ENCODE peak calls at places on chromosomes 7 and 10, in ten cellular contexts. L is sigmoid colon; Z is CD8-positive, alpha-beta memory T cell; P is tibial artery; K is hepatocyte; D is cardiac muscle cell; H is transverse colon; O is mammary epithelial cell; A is right lobe of liver; B is CD4-positive, CD25-positive, alpha-beta regulatory T cell. N is an unnamed sample. For H3K4me1 and H3K36me3, the result is how much of the 10 kb centered on the place peaks cover.

GRCh38 chr10:26441491-26442214 is 3.5 kb downstream of the APBB1IP start:
- DNase-seq in L (no peak), Z (no peak), P (no peak), K (no peak), D (no peak), H (no peak), O (no peak), A (no peak), B (peak), N (no peak)

GRCh38 chr10:88080213-88080612 is 216.8 kb downstream of the PTEN start:
- DNase-seq in L (no peak), Z (no peak), P (no peak), K (peak), D (peak), H (no peak), O (no peak), A (no peak), B (no peak), N (no peak)

GRCh38 chr10:113268186-113268585 is 284.7 kb upstream of the HABP2 start:
- DNase-seq in L (no peak), Z (no peak), P (no peak), K (no peak), D (no peak), H (no peak), O (no peak), A (no peak), B (no peak), N (no peak)

GRCh38 chr10:68562666-68563522 is 2.8 kb downstream of the TET1 start:
- DNase-seq in L (no peak), Z (no peak), P (no peak), K (peak), D (peak), H (no peak), O (no peak), A (no peak), B (no peak), N (peak)

GRCh38 chr10:35409094-35409582 is 72.8 kb downstream of the CCNY start:
- DNase-seq in L (peak), Z (no peak), P (peak), K (no peak), D (no peak), H (no peak), O (peak), A (no peak), B (no peak), N (no peak)

GRCh38 chr7:18045171-18045570 is 17.5 kb upstream of the PRPS1L1 start:
- DNase-seq in L (no peak), Z (no peak), P (no peak), K (no peak), D (no peak), H (no peak), O (no peak), A (no peak), B (no peak), N (no peak)

GRCh38 chr10:63467833-63468232 is 2.1 kb upstream of the JMJD1C start:
- DNase-seq in L (no peak), Z (no peak), P (no peak), K (no peak), D (no peak), H (no peak), O (no peak), A (no peak), B (no peak), N (no peak)

GRCh38 chr10:522350-522749 is 167.1 kb downstream of the DIP2C start:
- DNase-seq in L (peak), Z (no peak), P (no peak), K (no peak), D (no peak), H (no peak), O (no peak), A (peak), B (no peak), N (no peak)

GRCh38 chr10:74373059-74373458 is 222.0 kb downstream of the ADK start:
- DNase-seq in L (no peak), Z (no peak), P (no peak), K (no peak), D (no peak), H (no peak), O (no peak), A (no peak), B (no peak), N (no peak)

GRCh38 chr10:75042292-75042974 is 69.0 kb upstream of the SAMD8 start:
- DNase-seq in L (peak), Z (no peak), P (no peak), K (no peak), D (peak), H (no peak), O (peak), A (no peak), B (no peak), N (no peak)

GRCh38 chr7:53422291-53422690 is 386.9 kb downstream of the POM121L12 start:
- DNase-seq in L (no peak), Z (no peak), P (no peak), K (no peak), D (no peak), H (no peak), O (no peak), A (no peak), B (no peak), N (no peak)

GRCh38 chr7:152081088-152081487 is 55.6 kb downstream of the GALNT11 start:
- DNase-seq in L (no peak), Z (no peak), P (no peak), K (peak), D (no peak), H (no peak), O (peak), A (no peak), B (no peak), N (peak)

GRCh38 chr7:65225422-65226006 is 148.1 kb upstream of the ZNF92 start:
- DNase-seq in L (no peak), Z (no peak), P (no peak), K (no peak), D (no peak), H (no peak), O (no peak), A (no peak), B (no peak), N (no peak)

GRCh38 chr7:135644154-135644553 is 18.2 kb upstream of the STMP1 start:
- DNase-seq in L (no peak), Z (no peak), P (no peak), K (no peak), D (no peak), H (no peak), O (no peak), A (no peak), B (no peak), N (no peak)

GRCh38 chr10:132279873-132280645 is 27.7 kb downstream of the STK32C start:
- DNase-seq in L (no peak), Z (no peak), P (no peak), K (no peak), D (no peak), H (no peak), O (no peak), A (peak), B (no peak), N (no peak)

GRCh38 chr10:4074559-4075407 is 289.8 kb upstream of the KLF6 start:
- DNase-seq in L (no peak), Z (no peak), P (no peak), K (no peak), D (no peak), H (no peak), O (peak), A (no peak), B (no peak), N (no peak)

GRCh38 chr7:20793258-20793657 is 6.6 kb upstream of the SP8 start:
- DNase-seq in L (no peak), Z (no peak), P (no peak), K (no peak), D (no peak), H (no peak), O (no peak), A (no peak), B (no peak), N (no peak)

GRCh38 chr7:818031-818699 is 14.1 kb upstream of the SUN1 start:
- DNase-seq in L (peak), Z (no peak), P (no peak), K (no peak), D (no peak), H (no peak), O (peak), A (no peak), B (peak), N (no peak)

GRCh38 chr10:86819567-86819966 is 63.1 kb downstream of the BMPR1A start:
- DNase-seq in L (no peak), Z (no peak), P (no peak), K (no peak), D (no peak), H (no peak), O (no peak), A (no peak), B (no peak), N (no peak)

GRCh38 chr10:69201045-69201444 is 19.1 kb upstream of the HKDC1 start:
- DNase-seq in L (no peak), Z (no peak), P (no peak), K (no peak), D (no peak), H (no peak), O (no peak), A (no peak), B (no peak), N (no peak)

GRCh38 chr10:59433720-59434428 is 71.5 kb upstream of the FAM13C start:
- DNase-seq in L (no peak), Z (no peak), P (no peak), K (no peak), D (no peak), H (no peak), O (peak), A (no peak), B (no peak), N (peak)

GRCh38 chr10:106711313-106711906 is 453.1 kb downstream of the SORCS1 start:
- DNase-seq in L (no peak), Z (no peak), P (peak), K (peak), D (peak), H (peak), O (peak), A (peak), B (no peak), N (peak)

DNA sequence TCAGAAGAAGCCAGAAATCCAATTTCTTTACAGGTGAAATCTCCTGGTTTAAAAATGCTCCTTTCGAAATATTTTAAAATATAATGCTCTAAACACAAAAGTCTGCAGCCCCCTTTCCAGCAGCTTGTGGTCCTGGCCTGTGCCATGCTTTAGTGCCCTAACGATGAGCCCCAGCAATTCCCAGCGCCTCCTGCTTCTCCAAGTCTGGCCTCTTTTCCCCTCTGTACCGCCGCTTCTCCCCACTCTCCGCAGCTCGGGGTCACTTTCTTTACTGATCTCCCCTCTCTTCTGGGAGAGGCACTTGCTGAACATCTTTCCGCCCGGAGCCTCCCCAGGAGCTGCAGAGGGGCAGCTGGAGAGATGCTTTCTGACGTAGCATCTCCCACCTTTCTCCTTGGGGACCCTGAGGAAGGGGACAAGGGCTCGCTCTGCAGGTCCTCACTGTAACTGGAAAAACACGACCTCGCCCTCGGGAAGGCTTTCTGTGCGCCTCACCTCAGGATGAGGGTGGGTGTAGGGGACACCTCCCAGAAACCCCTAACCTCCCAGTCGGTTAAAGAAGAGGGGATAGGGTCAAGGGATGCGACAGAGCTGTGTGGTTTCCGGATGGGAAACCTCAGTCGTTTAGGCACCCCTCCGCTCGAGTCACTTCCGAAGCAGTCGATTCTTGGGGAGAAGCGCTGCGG is 544 bp upstream of the INA start:
- DNase-seq in L (no peak), Z (no peak), P (no peak), K (no peak), D (no peak), H (no peak), O (no peak), A (no peak), B (no peak), N (no peak)
- H3K4me3 ChIP-seq in L (no peak), Z (no peak), P (peak), K (no peak), D (peak), H (no peak), O (peak), A (no peak), B (no peak), N (peak)

GRCh38 chr7:128939075-128939860 is 1.5 kb downstream of the IRF5 start:
- DNase-seq in L (no peak), Z (no peak), P (peak), K (no peak), D (no peak), H (no peak), O (no peak), A (peak), B (no peak), N (no peak)
- H3K4me1 ChIP-seq in L (under half), Z (under half), P (under half), K (under half), D (under half), H (under half), O (under half), A (under half), B (under half), N (under half)

GRCh38 chr10:119669331-119669730 is 18.2 kb downstream of the BAG3 start:
- DNase-seq in L (no peak), Z (no peak), P (no peak), K (no peak), D (no peak), H (no peak), O (no peak), A (no peak), B (no peak), N (no peak)

GRCh38 chr10:119672291-119672690 is 21.1 kb downstream of the BAG3 start:
- DNase-seq in L (no peak), Z (no peak), P (no peak), K (no peak), D (no peak), H (no peak), O (no peak), A (no peak), B (no peak), N (no peak)

GRCh38 chr10:119671381-119671780 is 20.2 kb downstream of the BAG3 start:
- DNase-seq in L (no peak), Z (no peak), P (no peak), K (no peak), D (no peak), H (no peak), O (no peak), A (no peak), B (no peak), N (no peak)

GRCh38 chr10:119669975-119670640 is 18.9 kb downstream of the BAG3 start:
- DNase-seq in L (no peak), Z (no peak), P (no peak), K (no peak), D (no peak), H (no peak), O (no peak), A (no peak), B (no peak), N (no peak)

DNA sequence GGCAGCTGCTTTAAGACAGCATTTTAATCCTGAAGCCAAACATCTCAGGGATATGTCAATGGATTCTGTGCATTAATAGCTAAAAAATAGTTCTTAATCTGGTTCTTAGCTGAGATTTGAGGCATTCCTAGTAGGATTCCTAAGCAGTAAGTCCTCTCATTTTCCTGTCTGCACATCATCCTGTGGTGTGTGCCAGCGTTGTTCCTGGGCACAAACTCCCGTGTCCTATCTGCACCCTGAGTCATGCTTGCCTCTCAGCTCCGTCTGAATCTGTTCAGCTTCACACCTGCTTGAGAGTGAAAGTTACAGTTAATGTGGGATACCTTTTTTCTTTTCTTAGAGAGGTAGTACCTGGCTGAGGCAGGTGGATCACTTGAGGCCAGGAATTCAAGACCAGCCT is 19.5 kb downstream of the BAG3 start:
- DNase-seq in L (no peak), Z (no peak), P (no peak), K (no peak), D (no peak), H (no peak), O (peak), A (no peak), B (no peak), N (no peak)
- H3K36me3 ChIP-seq in L (under half), Z (under half), P (half or more), K (under half), D (under half), H (under half), O (under half), A (under half), B (under half), N (half or more)

GRCh38 chr7:83161851-83162401 is 758 bp downstream of the PCLO start:
- DNase-seq in L (no peak), Z (no peak), P (no peak), K (peak), D (no peak), H (no peak), O (peak), A (no peak), B (no peak), N (no peak)
- H3K4me3 ChIP-seq in L (peak), Z (no peak), P (peak), K (peak), D (peak), H (peak), O (peak), A (peak), B (no peak), N (peak)

DNA sequence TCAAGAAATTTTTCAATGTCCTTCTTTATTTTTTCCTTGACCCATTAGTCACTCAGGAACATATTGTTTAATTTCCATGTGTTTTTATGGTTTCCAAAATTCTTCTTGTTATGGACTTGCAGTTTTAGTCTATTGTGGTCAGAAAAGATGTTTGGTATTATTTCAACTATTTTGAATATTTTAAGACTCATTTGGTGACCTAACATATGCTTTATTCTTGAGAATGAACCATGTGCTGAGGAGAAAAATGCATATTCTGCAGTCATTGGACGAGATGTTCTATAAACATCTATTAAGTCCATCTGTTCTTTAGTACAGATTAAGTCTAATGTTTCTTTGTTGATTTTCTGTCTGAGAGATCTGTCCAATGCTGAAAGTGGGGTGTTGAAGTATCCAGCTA is 42.3 kb upstream of the MDFIC start:
- DNase-seq in L (no peak), Z (no peak), P (no peak), K (no peak), D (no peak), H (no peak), O (no peak), A (no peak), B (no peak), N (no peak)
- H3K4me1 ChIP-seq in L (under half), Z (under half), P (under half), K (under half), D (under half), H (under half), O (under half), A (under half), B (under half), N (under half)

GRCh38 chr10:91856637-91857036 is 52.6 kb downstream of the FGFBP3 start:
- DNase-seq in L (no peak), Z (no peak), P (no peak), K (peak), D (peak), H (no peak), O (no peak), A (no peak), B (no peak), N (no peak)
- H3K36me3 ChIP-seq in L (under half), Z (under half), P (half or more), K (under half), D (half or more), H (half or more), O (under half), A (under half), B (half or more), N (under half)

GRCh38 chr10:76779163-76779820 is 858.3 kb downstream of the KCNMA1 start:
- DNase-seq in L (no peak), Z (no peak), P (no peak), K (peak), D (peak), H (no peak), O (no peak), A (no peak), B (no peak), N (no peak)
- H3K4me3 ChIP-seq in L (no peak), Z (no peak), P (no peak), K (no peak), D (no peak), H (no peak), O (no peak), A (no peak), B (no peak), N (no peak)

GRCh38 chr10:122124342-122124741 is 135.4 kb downstream of the TACC2 start:
- DNase-seq in L (no peak), Z (no peak), P (no peak), K (no peak), D (no peak), H (no peak), O (no peak), A (no peak), B (no peak), N (no peak)
- H3K4me1 ChIP-seq in L (under half), Z (under half), P (under half), K (under half), D (under half), H (under half), O (under half), A (under half), B (under half), N (under half)

DNA sequence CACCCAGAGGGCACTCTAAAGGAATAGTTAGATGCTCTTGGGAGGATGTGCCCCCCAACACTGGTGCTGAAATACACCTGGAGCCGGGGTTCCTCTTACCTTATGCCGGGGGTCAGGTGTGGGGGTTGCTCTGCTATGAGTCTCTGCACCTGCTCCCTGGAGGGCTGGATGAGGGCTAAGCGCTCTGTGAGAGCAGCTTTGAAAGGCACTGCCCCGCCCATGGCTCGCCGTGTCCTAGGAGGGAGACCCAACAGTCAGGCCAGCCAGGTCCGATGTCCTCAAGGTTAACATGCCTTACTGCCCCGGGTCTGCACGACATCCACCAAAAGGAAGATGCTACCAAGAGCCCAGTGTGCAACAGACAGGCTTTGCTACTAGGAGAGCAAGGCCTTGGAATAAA is 31.7 kb downstream of the PSPH start:
- DNase-seq in L (no peak), Z (no peak), P (no peak), K (no peak), D (no peak), H (peak), O (no peak), A (no peak), B (no peak), N (no peak)
- H3K36me3 ChIP-seq in L (under half), Z (under half), P (under half), K (under half), D (under half), H (under half), O (under half), A (under half), B (under half), N (half or more)

DNA sequence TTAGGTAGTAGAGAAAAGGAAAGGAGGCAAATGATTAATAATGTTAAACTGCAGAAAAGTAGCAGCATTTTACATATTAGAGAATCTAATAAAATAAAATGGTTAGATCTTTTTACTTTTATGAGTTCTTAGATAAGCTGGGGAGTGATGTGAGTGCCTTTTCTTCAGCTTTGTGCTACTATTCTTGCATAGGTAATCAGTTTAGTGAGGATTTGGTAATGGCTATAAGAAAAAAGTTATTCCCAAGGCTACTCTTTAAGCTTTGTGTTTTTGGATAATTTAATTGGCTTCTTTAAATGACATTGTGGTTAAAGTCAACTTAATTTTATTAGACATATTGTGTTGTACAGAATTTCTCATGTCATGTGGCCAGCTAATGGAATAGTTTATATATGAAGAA is 3.7 kb downstream of the KCND2 start:
- DNase-seq in L (no peak), Z (no peak), P (no peak), K (no peak), D (no peak), H (no peak), O (no peak), A (no peak), B (no peak), N (no peak)
- H3K4me3 ChIP-seq in L (no peak), Z (no peak), P (no peak), K (no peak), D (no peak), H (no peak), O (no peak), A (no peak), B (no peak), N (no peak)

N was measured in HAP-1.